ENCODE peak calls at places on chromosomes 7 and 10, in six cellular contexts. U is CD8-positive, alpha-beta T cell; Q is SK-N-SH; N is hepatocyte; F is GM23338; E is left ventricle myocardium inferior. L is an unnamed sample.

GRCh38 chr7:101410743-101411476 is 48.2 kb downstream of the COL26A1 start:
- DNase-seq in U (no peak), Q (peak; percentile 94), N (peak; percentile 57), F (no peak), E (peak; percentile 22), L (peak; percentile 19)

GRCh38 chr7:7883394-7883793 is 85.2 kb upstream of the GLCCI1 start:
- DNase-seq in U (no peak), Q (no peak), N (no peak), F (no peak), E (no peak), L (no peak)

GRCh38 chr7:151623766-151624165 is 104.1 kb upstream of the RHEB start:
- DNase-seq in U (no peak), Q (no peak), N (no peak), F (no peak), E (no peak), L (no peak)

GRCh38 chr7:41459623-41460256 is 243.2 kb downstream of the INHBA start:
- DNase-seq in U (no peak), Q (no peak), N (no peak), F (no peak), E (no peak), L (no peak)

GRCh38 chr7:90611115-90611514 is 15.0 kb downstream of the CDK14 start:
- DNase-seq in U (no peak), Q (no peak), N (no peak), F (no peak), E (no peak), L (no peak)

GRCh38 chr10:62850646-62851045 is 34.5 kb upstream of the EGR2 start:
- DNase-seq in U (no peak), Q (no peak), N (no peak), F (no peak), E (no peak), L (no peak)

GRCh38 chr7:44061645-44062179 is 3.7 kb downstream of the PGAM2 start:
- DNase-seq in U (no peak), Q (no peak), N (no peak), F (no peak), E (no peak), L (no peak)

GRCh38 chr10:95755511-95756004 is 405 bp upstream of the ENTPD1 start:
- DNase-seq in U (no peak), Q (no peak), N (peak; percentile 65), F (peak; percentile 83), E (peak; percentile 29), L (no peak)

GRCh38 chr7:16015981-16016380 is 329.5 kb upstream of the MEOX2 start:
- DNase-seq in U (no peak), Q (no peak), N (no peak), F (no peak), E (no peak), L (no peak)

GRCh38 chr7:90626011-90626410 is 29.9 kb downstream of the CDK14 start:
- DNase-seq in U (no peak), Q (no peak), N (no peak), F (peak; percentile 56), E (no peak), L (no peak)

GRCh38 chr10:65861249-65861648 is 1064.6 kb upstream of the LRRTM3 start:
- DNase-seq in U (no peak), Q (no peak), N (peak; percentile 9), F (no peak), E (no peak), L (no peak)

GRCh38 chr10:46311501-46311951 is 24.7 kb downstream of the ANTXRL start:
- DNase-seq in U (no peak), Q (no peak), N (no peak), F (no peak), E (no peak), L (no peak)

GRCh38 chr7:32533313-32534024 is 38.2 kb downstream of the AVL9 start:
- DNase-seq in U (no peak), Q (no peak), N (no peak), F (no peak), E (no peak), L (no peak)

GRCh38 chr7:74173074-74173473 is 1.1 kb upstream of the EIF4H start:
- DNase-seq in U (no peak), Q (no peak), N (no peak), F (peak; percentile 46), E (no peak), L (no peak)

GRCh38 chr7:89456556-89456955 is 661.0 kb upstream of the TEX47 start:
- DNase-seq in U (no peak), Q (no peak), N (no peak), F (no peak), E (no peak), L (no peak)

GRCh38 chr10:69685802-69686585 is 55.9 kb downstream of the FAM241B start:
- DNase-seq in U (no peak), Q (peak; percentile 74), N (peak; percentile 49), F (no peak), E (peak; percentile 75), L (no peak)

GRCh38 chr7:155959894-155960293 is 147.6 kb upstream of the SHH start:
- DNase-seq in U (no peak), Q (no peak), N (no peak), F (no peak), E (no peak), L (no peak)

GRCh38 chr10:10817609-10818008 is 200.1 kb upstream of the CELF2 start:
- DNase-seq in U (no peak), Q (no peak), N (no peak), F (no peak), E (no peak), L (no peak)

GRCh38 chr7:27689045-27689877 is 26.6 kb upstream of the HIBADH start:
- DNase-seq in U (no peak), Q (peak; percentile 42), N (peak; percentile 45), F (peak; percentile 82), E (no peak), L (no peak)

GRCh38 chr7:146116452-146117219 is at the start of gene CNTNAP2:
- DNase-seq in U (no peak), Q (peak; percentile 86), N (peak; percentile 52), F (peak; percentile 69), E (peak; percentile 19), L (no peak)

GRCh38 chr10:74058658-74059057 is 60.7 kb downstream of the VCL start:
- DNase-seq in U (no peak), Q (no peak), N (peak; percentile 59), F (no peak), E (no peak), L (no peak)

GRCh38 chr10:72257051-72257892 is 16.5 kb upstream of the DDIT4 start:
- DNase-seq in U (no peak), Q (no peak), N (no peak), F (no peak), E (peak; percentile 47), L (no peak)

GRCh38 chr7:133401225-133401624 is 148.3 kb downstream of the EXOC4 start:
- DNase-seq in U (no peak), Q (no peak), N (no peak), F (no peak), E (no peak), L (no peak)

GRCh38 chr10:98349508-98349922 is 65.5 kb downstream of the PYROXD2 start:
- DNase-seq in U (no peak), Q (no peak), N (peak; percentile 75), F (no peak), E (peak; percentile 59), L (no peak)

GRCh38 chr10:5524721-5525531 is at the start of gene CALML3:
- DNase-seq in U (no peak), Q (no peak), N (no peak), F (no peak), E (no peak), L (no peak)

GRCh38 chr7:55092186-55092976 is 73.6 kb downstream of the EGFR start:
- DNase-seq in U (no peak), Q (peak; percentile 76), N (no peak), F (no peak), E (no peak), L (no peak)

GRCh38 chr7:80134105-80134535 is 511 bp upstream of the GNAI1 start:
- DNase-seq in U (no peak), Q (no peak), N (no peak), F (peak; percentile 76), E (no peak), L (no peak)
- TF ChIP-seq CTCF in U (no peak), Q (no peak), N (no peak), F (no peak), E (no peak), L (no peak)

DNA sequence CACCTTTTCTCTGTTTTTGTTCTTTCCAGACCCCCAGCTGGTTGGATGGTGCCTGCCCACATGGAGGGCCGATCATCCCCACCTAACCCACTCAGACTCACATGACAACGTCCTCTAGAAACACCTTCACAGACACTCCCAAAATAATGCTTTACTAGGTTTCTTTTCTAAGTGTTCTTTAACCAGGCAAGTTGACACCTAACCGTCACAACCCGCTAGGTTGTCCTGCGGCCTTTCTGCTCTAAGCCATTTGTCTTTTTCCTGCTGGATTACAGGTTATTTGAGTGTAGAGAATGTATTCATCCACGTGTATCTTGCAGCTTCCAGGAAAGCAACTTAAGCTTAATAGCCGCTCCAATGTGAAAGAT is 54.8 kb downstream of the CHN2 start:
- DNase-seq in U (no peak), Q (no peak), N (no peak), F (no peak), E (no peak), L (no peak)
- H3K27ac ChIP-seq in U (no peak overlapping the region), Q (no peak overlapping the region), N (no peak overlapping the region), F (no peak overlapping the region), E (peak overlapping the region; percentile 57), L (no peak overlapping the region)

GRCh38 chr10:101111547-101111946 is 19.6 kb upstream of the TLX1 start:
- DNase-seq in U (no peak), Q (no peak), N (no peak), F (no peak), E (no peak), L (no peak)

GRCh38 chr10:101103430-101103829 is 27.7 kb upstream of the TLX1 start:
- DNase-seq in U (no peak), Q (no peak), N (no peak), F (no peak), E (no peak), L (no peak)

GRCh38 chr10:101106351-101106750 is 24.7 kb upstream of the TLX1 start:
- DNase-seq in U (no peak), Q (no peak), N (no peak), F (no peak), E (no peak), L (no peak)

GRCh38 chr10:101110856-101111523 is 20.1 kb upstream of the TLX1 start:
- DNase-seq in U (no peak), Q (no peak), N (no peak), F (no peak), E (no peak), L (no peak)

GRCh38 chr10:101107771-101108170 is 23.3 kb upstream of the TLX1 start:
- DNase-seq in U (no peak), Q (no peak), N (no peak), F (no peak), E (no peak), L (no peak)
- H3K27me3 ChIP-seq in U (no peaks in the 10 kb centered on the region), Q (peaks cover 16% of the 10 kb centered on the region), N (peaks cover 12% of the 10 kb centered on the region), F (peaks cover 5% of the 10 kb centered on the region), E (peaks cover 94% of the 10 kb centered on the region), L (peaks cover 19% of the 10 kb centered on the region)

DNA sequence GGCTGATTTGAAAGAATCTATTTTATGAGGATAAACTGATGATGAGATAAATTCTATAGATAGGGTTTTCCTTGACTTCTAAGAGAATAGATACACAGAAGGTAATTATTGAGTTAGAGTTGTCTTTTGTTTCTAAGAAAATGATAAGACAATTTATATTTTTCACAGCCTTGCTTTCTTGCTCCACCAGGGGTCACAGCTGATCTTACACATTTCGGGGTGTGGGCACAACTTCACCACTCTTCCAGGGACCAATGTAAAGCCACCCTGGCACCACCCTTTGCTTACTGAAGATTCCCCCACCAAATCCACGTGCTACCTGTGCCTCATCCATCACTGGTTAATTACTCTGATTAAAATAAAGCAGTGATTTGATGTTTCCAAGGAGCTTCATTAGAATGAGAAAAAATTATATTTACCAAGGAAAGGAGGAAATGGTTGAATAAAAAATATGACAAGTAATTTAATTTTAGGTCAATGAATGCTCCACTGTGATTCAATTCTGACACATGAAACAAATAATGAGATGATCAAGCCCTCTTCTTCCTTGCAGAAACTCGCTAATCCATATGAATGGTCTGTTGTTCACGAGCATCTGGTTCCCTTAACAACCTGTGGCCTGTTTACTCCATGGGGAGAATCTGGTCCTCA is 177.3 kb upstream of the TNS3 start:
- DNase-seq in U (no peak), Q (no peak), N (no peak), F (no peak), E (no peak), L (no peak)
- TF ChIP-seq CTCF in U (no peak), Q (peak; percentile 64), N (no peak), F (peak; percentile 22), E (no peak), L (no peak)